ENCODE peak calls at places on chromosomes 12 and 14, in five cellular contexts. I, S, T, H and P are unnamed samples. For H3K9me3, the result is how much of the 10 kb centered on the place peaks cover.

GRCh38 chr14:89723930-89724915 is 230.3 kb downstream of the EFCAB11 start:
- DNase-seq in I (no peak), S (no peak), T (no peak), H (no peak), P (no peak)

GRCh38 chr12:21073822-21074460 is 57.1 kb upstream of the SLCO1B1 start:
- DNase-seq in I (no peak), S (no peak), T (peak), H (no peak), P (peak)

GRCh38 chr14:37179896-37180502 is 7.6 kb upstream of the SLC25A21 start:
- DNase-seq in I (no peak), S (peak), T (no peak), H (no peak), P (no peak)

GRCh38 chr14:24095196-24096068 is 1.3 kb downstream of the PCK2 start:
- DNase-seq in I (no peak), S (peak), T (no peak), H (no peak), P (peak)

GRCh38 chr12:5923043-5923605 is 21.9 kb downstream of the ANO2 start:
- DNase-seq in I (no peak), S (no peak), T (no peak), H (no peak), P (no peak)

GRCh38 chr12:28369483-28369882 is 179.2 kb downstream of the CCDC91 start:
- DNase-seq in I (no peak), S (no peak), T (no peak), H (no peak), P (no peak)

GRCh38 chr12:58841058-58841798 is 79.1 kb downstream of the LRIG3 start:
- DNase-seq in I (no peak), S (no peak), T (no peak), H (no peak), P (peak)

GRCh38 chr12:76957306-76957705 is 78.5 kb upstream of the CSRP2 start:
- DNase-seq in I (no peak), S (no peak), T (peak), H (no peak), P (no peak)

GRCh38 chr14:35558680-35559079 is 24.7 kb downstream of the INSM2 start:
- DNase-seq in I (no peak), S (no peak), T (no peak), H (no peak), P (peak)

GRCh38 chr12:79844693-79845092 is 90.2 kb downstream of the PPP1R12A start:
- DNase-seq in I (no peak), S (peak), T (no peak), H (peak), P (no peak)

GRCh38 chr12:14931359-14931758 is 7.0 kb downstream of the ERP27 start:
- DNase-seq in I (no peak), S (no peak), T (no peak), H (no peak), P (no peak)

GRCh38 chr14:33505295-33505962 is 445.4 kb downstream of the EGLN3 start:
- DNase-seq in I (no peak), S (no peak), T (no peak), H (no peak), P (no peak)

GRCh38 chr12:88111074-88111652 is 30.7 kb downstream of the CEP290 start:
- DNase-seq in I (no peak), S (peak), T (peak), H (no peak), P (peak)

DNA sequence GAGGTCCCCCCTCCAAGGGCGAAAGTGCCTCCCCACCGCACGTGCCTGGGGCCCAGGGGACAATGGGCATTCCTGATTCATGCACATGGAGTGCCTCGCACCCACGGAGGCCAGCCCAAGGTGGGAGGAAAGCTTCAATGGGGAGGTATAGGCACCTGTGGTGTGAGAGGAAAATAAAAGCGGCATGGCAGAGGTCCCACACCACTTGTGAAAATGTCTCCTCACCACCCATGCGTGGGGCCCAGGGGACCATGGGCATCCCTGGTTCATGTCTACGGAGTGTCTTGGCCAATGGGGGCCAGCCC is 384.7 kb downstream of the ALG10 start:
- DNase-seq in I (no peak), S (no peak), T (no peak), H (no peak), P (no peak)
- H3K9me3 ChIP-seq in I (half or more), S (under half), T (half or more), H (half or more), P (under half)

DNA sequence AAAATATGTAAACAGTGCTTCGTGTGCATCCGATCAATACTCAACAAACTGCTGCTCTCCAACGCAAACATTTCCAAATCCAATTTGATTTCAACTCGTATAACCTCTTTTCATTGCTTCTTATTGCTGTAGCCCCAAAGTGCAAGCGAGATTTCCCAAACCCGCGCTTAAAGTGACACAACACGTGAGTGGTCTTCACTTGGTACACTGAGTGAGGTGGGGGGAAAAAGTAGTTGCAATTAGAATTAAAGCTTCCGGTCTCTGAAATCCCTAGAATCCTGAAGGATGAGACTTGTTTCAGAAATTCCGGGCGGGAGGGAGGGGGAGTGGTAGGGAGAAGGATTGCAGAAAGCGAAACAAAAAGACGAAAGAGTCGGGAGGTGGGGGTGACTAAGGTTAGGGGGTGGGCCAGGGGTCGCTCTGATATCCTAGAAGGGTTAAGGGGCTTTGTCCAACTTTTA is 387.5 kb downstream of the BCAT1 start:
- DNase-seq in I (no peak), S (peak), T (peak), H (no peak), P (peak)
- H3K9me3 ChIP-seq in I (under half), S (under half), T (under half), H (under half), P (under half)

DNA sequence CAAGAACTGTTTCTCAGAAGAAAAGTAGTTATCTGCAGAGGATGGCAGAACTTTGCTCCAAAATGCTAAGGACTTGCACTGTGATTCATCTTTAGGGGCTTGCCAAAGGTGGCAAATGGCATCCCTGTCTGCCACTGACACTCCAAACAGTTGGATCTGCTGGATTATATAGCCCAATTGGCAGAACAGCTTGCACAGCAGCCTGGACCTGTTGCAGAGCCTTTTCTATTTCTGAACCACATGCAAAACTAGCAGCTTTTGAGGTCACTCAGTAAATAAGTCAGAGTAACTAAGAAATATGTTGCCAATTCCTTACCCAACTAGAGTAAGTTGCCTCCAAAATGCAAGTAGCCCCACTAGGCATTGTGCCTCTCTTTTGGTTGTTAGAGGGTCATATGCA is 397.5 kb upstream of the NOVA1 start:
- DNase-seq in I (no peak), S (no peak), T (no peak), H (no peak), P (no peak)
- H3K9me3 ChIP-seq in I (under half), S (under half), T (under half), H (under half), P (under half)

DNA sequence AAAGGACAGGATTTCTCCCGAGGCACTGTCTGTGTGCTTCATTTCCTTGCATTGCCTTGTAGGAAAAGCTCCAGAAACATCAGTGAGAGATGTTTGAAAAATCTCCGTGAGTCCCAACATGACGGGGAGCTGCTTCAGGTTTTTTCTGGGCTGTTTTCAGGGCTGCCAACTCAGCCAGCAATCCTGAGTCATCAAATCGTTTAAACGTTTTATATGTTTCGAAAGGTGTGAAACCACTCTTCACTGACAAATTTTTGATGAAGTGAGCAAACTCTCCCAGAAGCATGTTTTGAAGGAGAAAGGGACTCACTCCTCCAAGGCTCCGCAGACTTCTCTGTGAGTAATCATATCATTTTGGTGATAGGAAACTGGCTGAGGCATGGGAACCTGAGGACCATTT is 240.5 kb downstream of the TMEM132C start:
- DNase-seq in I (no peak), S (no peak), T (no peak), H (no peak), P (no peak)
- H3K9me3 ChIP-seq in I (half or more), S (under half), T (under half), H (half or more), P (under half)

DNA sequence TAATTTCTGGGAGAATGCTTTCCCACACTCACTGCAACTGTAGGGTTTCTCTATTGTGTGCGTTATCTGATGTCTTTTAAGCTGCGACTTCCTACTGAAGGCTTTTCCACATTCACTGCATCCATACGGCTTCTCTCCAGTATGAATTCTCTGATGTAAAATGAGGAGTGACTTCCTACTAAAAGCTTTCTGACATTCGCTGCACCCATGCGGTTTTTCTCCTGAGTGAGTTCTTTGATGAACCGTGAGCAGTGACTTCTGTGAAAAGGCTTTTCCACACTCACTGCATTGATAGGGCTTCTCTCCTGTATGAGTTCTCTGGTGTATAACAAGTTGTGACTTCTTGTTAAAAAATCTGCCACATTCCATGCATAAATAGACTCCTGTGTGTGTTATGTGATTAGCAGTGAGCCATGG is 29.7 kb downstream of the ZNF605 start:
- DNase-seq in I (no peak), S (no peak), T (no peak), H (no peak), P (no peak)
- H3K9me3 ChIP-seq in I (half or more), S (half or more), T (half or more), H (half or more), P (half or more)

GRCh38 chr14:105805701-105806100 is 279.3 kb downstream of the TMEM121 start:
- DNase-seq in I (no peak), S (no peak), T (no peak), H (no peak), P (no peak)
- H3K9me3 ChIP-seq in I (under half), S (under half), T (under half), H (under half), P (under half)